ENCODE peak calls at places on chromosome 4, in nine cellular contexts. Y is OCI-LY7, B is GM23338, Z is HCT116, I is SK-N-SH, T is MM.1S, N is GM23248, M is hepatocyte, J is PC-3. U is an unnamed sample.

GRCh38 chr4:181150173-181150572 is 1093.0 kb upstream of the TENM3 start:
- DNase-seq in B (no peak), J (no peak), M (no peak), Z (no peak), I (peak), Y (no peak), N (no peak), T (no peak), U (no peak)

GRCh38 chr4:38574559-38575333 is 89.3 kb upstream of the KLF3 start:
- DNase-seq in M (no peak), Z (no peak), N (peak), I (no peak), Y (no peak), J (no peak), B (no peak), T (no peak), U (no peak)

GRCh38 chr4:127188847-127189246 is 443.9 kb upstream of the INTU start:
- DNase-seq in I (no peak), J (peak), T (no peak), N (no peak), M (no peak), Z (peak), Y (no peak), B (peak), U (peak)

GRCh38 chr4:147312376-147313046 is 168.4 kb upstream of the EDNRA start:
- DNase-seq in N (peak), Z (no peak), I (no peak), J (peak), M (no peak), Y (no peak), T (no peak), B (peak), U (peak)

GRCh38 chr4:166143227-166143626 is 270.2 kb downstream of the TLL1 start:
- DNase-seq in J (peak), N (peak), T (peak), Z (no peak), I (no peak), M (no peak), Y (no peak), B (no peak), U (no peak)

GRCh38 chr4:86358176-86358701 is 1.6 kb downstream of the MAPK10 start:
- DNase-seq in Y (no peak), T (no peak), J (no peak), B (no peak), N (no peak), M (peak), Z (no peak), I (no peak), U (peak)

GRCh38 chr4:31104033-31104432 is 383.9 kb downstream of the PCDH7 start:
- DNase-seq in Z (no peak), M (no peak), I (no peak), B (no peak), J (no peak), N (no peak), T (no peak), Y (no peak), U (no peak)

GRCh38 chr4:825969-826330 is at the start of gene CPLX1:
- DNase-seq in Z (no peak), I (peak), N (peak), J (peak), B (peak), T (no peak), M (peak), Y (peak), U (peak)

GRCh38 chr4:159047478-159048165 is 55.3 kb upstream of the RAPGEF2 start:
- DNase-seq in Y (no peak), I (no peak), J (no peak), B (no peak), Z (no peak), N (peak), M (peak), T (no peak), U (no peak)

GRCh38 chr4:110085131-110085530 is 113.3 kb downstream of the ELOVL6 start:
- DNase-seq in I (no peak), Y (peak), N (no peak), Z (no peak), J (peak), T (peak), B (no peak), M (peak), U (no peak)

GRCh38 chr4:75737398-75737797 is 13.0 kb downstream of the USO1 start:
- DNase-seq in Z (no peak), T (no peak), B (no peak), J (no peak), Y (no peak), N (no peak), M (no peak), I (no peak), U (no peak)

GRCh38 chr4:13432453-13432852 is 51.7 kb downstream of the RAB28 start:
- DNase-seq in Z (no peak), T (no peak), N (no peak), B (no peak), J (no peak), M (no peak), Y (no peak), I (no peak), U (no peak)

GRCh38 chr4:184416913-184417734 is 57.2 kb downstream of the IRF2 start:
- DNase-seq in M (no peak), Y (peak), I (no peak), Z (no peak), J (no peak), T (peak), B (no peak), N (peak), U (no peak)

GRCh38 chr4:98284640-98285046 is 23.5 kb downstream of the RAP1GDS1 start:
- DNase-seq in N (peak), Z (peak), M (peak), J (peak), I (no peak), Y (no peak), T (no peak), B (peak), U (peak)

GRCh38 chr4:95585016-95585695 is 36.4 kb upstream of the UNC5C start:
- DNase-seq in Y (no peak), N (peak), Z (peak), I (no peak), M (no peak), J (peak), B (no peak), T (no peak), U (no peak)

GRCh38 chr4:88865466-88865865 is 167.8 kb upstream of the NAP1L5 start:
- DNase-seq in Z (no peak), J (no peak), T (no peak), M (no peak), I (no peak), Y (no peak), B (no peak), N (no peak), U (no peak)

GRCh38 chr4:184403384-184403781 is 71.0 kb downstream of the IRF2 start:
- DNase-seq in M (no peak), N (peak), Z (no peak), J (no peak), I (no peak), Y (no peak), B (no peak), T (no peak), U (no peak)

GRCh38 chr4:123580981-123581664 is 184.5 kb downstream of the SPRY1 start:
- DNase-seq in N (no peak), Y (peak), Z (peak), J (no peak), I (no peak), T (no peak), M (no peak), B (peak), U (no peak)

GRCh38 chr4:15917297-15917696 is 21.2 kb downstream of the FGFBP1 start:
- DNase-seq in N (peak), J (no peak), M (no peak), Y (no peak), T (no peak), Z (no peak), B (no peak), I (no peak), U (no peak)

GRCh38 chr4:81919238-81919637 is 447.5 kb upstream of the RASGEF1B start:
- DNase-seq in N (peak), T (peak), M (peak), J (peak), I (peak), Y (peak), Z (peak), B (peak), U (peak)

GRCh38 chr4:81454498-81454897 is 17.2 kb downstream of the RASGEF1B start:
- DNase-seq in Y (no peak), T (no peak), M (no peak), I (no peak), J (peak), B (no peak), N (peak), Z (no peak), U (no peak)

GRCh38 chr4:74415602-74416300 is 29.2 kb upstream of the AREG start:
- DNase-seq in Y (no peak), M (no peak), N (no peak), J (no peak), T (no peak), B (no peak), Z (no peak), I (no peak), U (no peak)

GRCh38 chr4:11821774-11822430 is 393.2 kb upstream of the HS3ST1 start:
- DNase-seq in M (no peak), B (peak), T (no peak), Y (no peak), I (no peak), N (no peak), J (no peak), Z (no peak), U (peak)

DNA sequence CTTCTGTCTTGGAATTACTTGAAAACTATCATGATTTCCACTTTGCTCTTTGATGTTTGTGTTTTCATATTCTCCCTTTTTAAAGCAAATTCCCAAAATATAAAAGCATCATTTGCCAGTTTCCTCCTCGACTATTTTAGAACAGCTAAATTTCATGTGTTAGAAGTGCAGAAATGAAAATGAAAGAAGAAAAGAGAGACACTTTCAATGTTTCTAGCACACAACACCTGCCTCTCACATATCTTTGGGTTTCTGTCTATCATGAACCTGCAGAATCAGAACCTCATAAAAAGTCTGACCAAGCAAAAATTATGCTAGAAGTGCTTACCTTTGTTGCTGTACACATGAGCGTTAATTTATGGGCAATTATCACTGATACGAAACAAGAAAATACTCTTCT is 1.9 kb upstream of the NEUROG2 start:
- DNase-seq in I (no peak), N (no peak), J (no peak), M (no peak), Z (no peak), B (no peak), T (peak), Y (no peak), U (no peak)
- H2AFZ ChIP-seq in I (no peak), N (no peak), J (no peak), M (no peak), Z (no peak), B (no peak), T (peak), Y (no peak), U (no peak)

GRCh38 chr4:76811604-76812412 is 86.1 kb downstream of the SOWAHB start:
- DNase-seq in J (no peak), Y (no peak), Z (no peak), I (no peak), T (no peak), B (peak), N (peak), M (peak), U (peak)

GRCh38 chr4:76809594-76810305 is 88.2 kb downstream of the SOWAHB start:
- DNase-seq in B (no peak), N (peak), Z (no peak), Y (no peak), T (no peak), J (no peak), M (no peak), I (no peak), U (no peak)

GRCh38 chr4:76813070-76813469 is 84.9 kb downstream of the SOWAHB start:
- DNase-seq in T (no peak), B (no peak), Z (no peak), J (no peak), M (no peak), N (no peak), Y (no peak), I (no peak), U (no peak)
- TF ChIP-seq EZH2phosphoT487 in T (no peak), B (no peak), Z (no peak), J (no peak), M (no peak), N (no peak), Y (no peak), I (no peak), U (no peak)

DNA sequence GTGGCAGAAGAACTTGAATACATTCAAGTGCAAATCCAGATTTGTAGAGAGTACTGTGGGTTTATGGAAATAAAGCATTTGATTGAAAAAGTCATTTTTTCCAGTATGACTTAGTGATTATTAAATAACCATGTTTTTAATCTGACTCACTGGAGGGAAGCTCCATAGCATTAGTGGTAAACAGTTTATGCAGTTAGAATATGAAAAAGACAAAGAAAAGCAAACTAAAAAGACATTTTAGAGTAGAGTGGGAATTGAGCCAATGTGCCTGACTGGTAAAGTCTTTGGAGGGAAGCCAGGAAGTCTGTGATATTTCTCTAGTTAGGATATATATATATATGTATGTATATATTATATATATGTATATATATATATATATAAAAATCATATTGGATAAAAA is 53.4 kb downstream of the FAT4 start:
- DNase-seq in M (peak), J (peak), T (no peak), I (peak), Y (no peak), N (peak), Z (no peak), B (no peak), U (no peak)
- H2AFZ ChIP-seq in M (no peak), J (no peak), T (no peak), I (no peak), Y (no peak), N (no peak), Z (no peak), B (no peak), U (no peak)

DNA sequence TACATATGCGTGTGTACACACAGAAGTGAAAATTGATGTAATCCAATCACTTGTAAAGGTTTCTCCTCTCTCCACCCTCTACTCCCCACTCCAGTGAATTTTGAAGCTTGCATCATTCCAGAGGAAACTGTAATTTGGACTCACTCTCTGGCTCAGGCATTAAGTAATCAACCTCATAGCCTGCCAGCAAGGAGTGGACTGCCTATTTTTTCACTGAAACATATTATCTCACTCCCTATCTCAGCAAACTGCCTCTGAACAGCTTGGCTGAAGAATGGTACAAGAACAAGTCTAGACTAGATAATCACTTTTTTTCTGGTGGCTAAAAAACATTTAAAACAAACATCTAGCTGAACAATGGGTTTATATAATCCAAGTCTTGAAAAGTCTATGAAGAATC is 124.2 kb downstream of the C4orf51 start:
- DNase-seq in Z (no peak), Y (no peak), J (peak), M (peak), B (no peak), T (no peak), N (peak), I (no peak), U (no peak)
- TF ChIP-seq EZH2phosphoT487 in Z (no peak), Y (no peak), J (no peak), M (no peak), B (no peak), T (no peak), N (no peak), I (no peak), U (no peak)

DNA sequence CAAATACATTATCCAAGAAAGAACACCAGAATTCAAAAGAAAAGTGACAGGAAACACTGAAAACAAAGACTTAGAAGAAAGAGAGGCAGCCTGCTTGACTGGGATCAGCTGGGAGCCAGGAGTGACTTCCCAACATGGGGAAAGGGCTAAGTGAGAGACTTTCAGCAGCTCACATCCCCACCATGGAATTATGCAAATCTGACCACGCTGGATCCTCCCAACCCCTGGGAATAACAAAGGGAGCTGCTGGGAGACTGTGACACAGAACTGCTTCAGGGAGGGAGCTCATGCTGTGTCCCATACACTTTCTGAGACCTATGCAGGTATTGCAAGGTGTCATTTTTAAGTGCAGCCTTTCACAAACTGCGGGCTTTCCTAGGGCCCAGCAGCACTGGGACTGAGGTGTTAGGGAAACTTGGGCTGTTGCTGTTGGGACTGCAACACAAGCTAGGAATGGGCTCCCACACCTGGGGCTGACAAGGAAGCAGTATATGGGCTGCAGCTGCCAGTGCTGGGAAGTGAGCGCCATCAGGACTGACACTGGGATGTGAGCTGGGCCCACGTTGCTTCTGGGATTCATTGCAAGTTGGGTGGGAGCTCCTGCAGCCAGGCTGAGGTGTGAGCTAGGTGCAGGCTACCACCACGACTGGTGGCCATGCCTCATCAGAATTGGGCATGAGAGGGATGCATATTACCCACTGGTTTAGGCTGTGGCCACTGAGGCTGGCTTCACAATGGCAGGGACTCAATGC is 139.1 kb downstream of the KDR start:
- DNase-seq in I (no peak), Y (no peak), N (no peak), Z (no peak), M (no peak), J (no peak), B (peak), T (no peak), U (peak)
- H2AFZ ChIP-seq in I (no peak), Y (no peak), N (no peak), Z (no peak), M (no peak), J (no peak), B (peak), T (no peak), U (peak)